ENCODE peak calls at places on chromosomes 1 and 21, in ten cellular contexts. O, V, W, R, F, Z, G, A, K and Y are unnamed samples. For H3K36me3 and H3K27me3, the result is how much of the 10 kb centered on the place peaks cover.

GRCh38 chr1:6523566-6523965 is 30.7 kb downstream of the NOL9 start:
- DNase-seq in K (peak), G (no peak), V (no peak), A (no peak), R (peak), W (peak), Z (no peak), O (peak), F (no peak), Y (peak)

GRCh38 chr1:193070942-193071341 is 11.5 kb downstream of the RO60 start:
- DNase-seq in R (no peak), G (peak), O (peak), W (no peak), F (no peak), A (no peak), Z (no peak), K (no peak), V (no peak), Y (no peak)

GRCh38 chr1:209513226-209513625 is 70.3 kb upstream of the CAMK1G start:
- DNase-seq in G (peak), O (peak), Z (no peak), A (peak), K (peak), R (peak), W (peak), F (no peak), V (no peak), Y (peak)

GRCh38 chr1:201721131-201722049 is 107.6 kb upstream of the IPO9 start:
- DNase-seq in V (no peak), W (peak), Z (no peak), O (peak), A (no peak), G (no peak), R (peak), F (no peak), K (no peak), Y (no peak)

GRCh38 chr1:67041836-67042503 is 12.0 kb downstream of the SLC35D1 start:
- DNase-seq in V (no peak), W (peak), G (no peak), O (no peak), R (peak), F (no peak), Z (no peak), K (no peak), A (no peak), Y (no peak)

GRCh38 chr1:56375184-56375837 is 204.1 kb downstream of the PLPP3 start:
- DNase-seq in W (peak), A (no peak), V (no peak), Z (no peak), G (no peak), F (no peak), R (peak), O (no peak), K (no peak), Y (peak)

GRCh38 chr1:210603123-210603522 is 274.4 kb downstream of the HHAT start:
- DNase-seq in R (no peak), F (no peak), O (no peak), A (no peak), W (no peak), K (no peak), Z (no peak), V (no peak), G (no peak), Y (no peak)

GRCh38 chr1:12113433-12114339 is 50.6 kb downstream of the TNFRSF8 start:
- DNase-seq in Z (no peak), V (no peak), F (no peak), R (peak), K (no peak), G (peak), A (no peak), O (no peak), W (peak), Y (no peak)

GRCh38 chr1:175555266-175555665 is 188.1 kb downstream of the TNR start:
- DNase-seq in A (no peak), W (peak), R (no peak), K (no peak), V (no peak), Z (no peak), F (no peak), O (no peak), G (no peak), Y (no peak)

GRCh38 chr1:218324226-218324580 is 20.9 kb upstream of the TGFB2 start:
- DNase-seq in V (no peak), R (no peak), K (no peak), Z (no peak), F (no peak), O (no peak), W (no peak), G (no peak), A (no peak), Y (no peak)

GRCh38 chr1:65264197-65264929 is 45.0 kb upstream of the DNAJC6 start:
- DNase-seq in V (peak), K (peak), F (no peak), G (peak), W (peak), A (no peak), Z (peak), R (peak), O (peak), Y (peak)

GRCh38 chr1:10586125-10586524 is 111.4 kb downstream of the PEX14 start:
- DNase-seq in F (no peak), V (no peak), W (no peak), A (no peak), G (no peak), O (no peak), K (no peak), Z (no peak), R (no peak), Y (no peak)

GRCh38 chr1:77900687-77901293 is 12.4 kb downstream of the NEXN start:
- DNase-seq in V (no peak), Z (no peak), A (peak), O (peak), F (no peak), R (peak), W (peak), K (peak), G (peak), Y (peak)

GRCh38 chr1:112937495-112937894 is 18.5 kb downstream of the SLC16A1 start:
- DNase-seq in A (no peak), Z (no peak), F (no peak), V (no peak), W (peak), O (no peak), R (no peak), G (peak), K (no peak), Y (no peak)

GRCh38 chr1:43031316-43032203 is 72.9 kb upstream of the SLC2A1 start:
- DNase-seq in W (no peak), G (no peak), V (no peak), F (no peak), Z (no peak), K (peak), A (no peak), O (no peak), R (no peak), Y (no peak)

GRCh38 chr1:158246650-158247049 is 7.6 kb upstream of the CD1A start:
- DNase-seq in Z (no peak), W (no peak), R (no peak), V (no peak), A (no peak), G (no peak), K (no peak), F (no peak), O (no peak), Y (no peak)

GRCh38 chr1:202623075-202623474 is 87.2 kb downstream of the SYT2 start:
- DNase-seq in A (no peak), W (peak), Z (peak), K (no peak), O (peak), G (peak), R (peak), F (no peak), V (peak), Y (peak)

GRCh38 chr1:199780091-199780490 is 247.4 kb upstream of the NR5A2 start:
- DNase-seq in F (no peak), V (no peak), G (no peak), A (no peak), O (no peak), W (no peak), R (no peak), Z (no peak), K (no peak), Y (no peak)

GRCh38 chr1:58768971-58769808 is 14.7 kb downstream of the JUN start:
- DNase-seq in G (peak), W (peak), R (peak), O (peak), K (peak), Z (peak), F (no peak), V (peak), A (peak), Y (peak)

GRCh38 chr21:44933199-44933937 is 6.5 kb upstream of the SLX9 start:
- DNase-seq in A (no peak), F (no peak), K (no peak), R (no peak), V (peak), G (no peak), Z (no peak), W (no peak), O (no peak), Y (peak)

GRCh38 chr1:190436615-190437014 is 41.0 kb downstream of the BRINP3 start:
- DNase-seq in V (no peak), O (no peak), K (peak), A (no peak), G (peak), F (no peak), R (peak), W (peak), Z (no peak), Y (no peak)

GRCh38 chr1:159188375-159188788 is 16.3 kb upstream of the ACKR1 start:
- DNase-seq in Z (peak), R (peak), O (peak), A (peak), K (peak), G (peak), W (peak), V (peak), F (no peak), Y (peak)

GRCh38 chr1:72186733-72187307 is 95.5 kb downstream of the NEGR1 start:
- DNase-seq in O (no peak), Z (no peak), R (peak), A (no peak), F (no peak), K (no peak), W (peak), G (peak), V (no peak), Y (peak)

GRCh38 chr21:38179504-38179900 is 77.3 kb upstream of the KCNJ15 start:
- DNase-seq in G (no peak), A (no peak), Z (no peak), W (peak), R (peak), V (no peak), F (no peak), K (no peak), O (no peak), Y (no peak)

GRCh38 chr1:75736016-75736415 is 11.5 kb downstream of the ACADM start:
- DNase-seq in G (no peak), K (no peak), F (no peak), A (no peak), V (no peak), O (no peak), Z (no peak), R (no peak), W (no peak), Y (no peak)

GRCh38 chr1:158371188-158371953 is 17.7 kb downstream of the CD1E start:
- DNase-seq in O (no peak), G (no peak), K (no peak), R (no peak), A (no peak), W (no peak), Z (no peak), V (no peak), F (no peak), Y (no peak)

GRCh38 chr1:72281144-72281543 is 1.2 kb downstream of the NEGR1 start:
- DNase-seq in V (no peak), A (no peak), R (peak), F (no peak), O (no peak), K (no peak), W (peak), Z (no peak), G (peak), Y (no peak)

GRCh38 chr1:231107600-231108326 is 54.1 kb upstream of the TRIM67 start:
- DNase-seq in W (no peak), V (no peak), Z (no peak), K (no peak), G (peak), A (no peak), F (no peak), R (no peak), O (peak), Y (no peak)

GRCh38 chr1:69932760-69933159 is 272.6 kb downstream of the LRRC40 start:
- DNase-seq in R (no peak), F (no peak), G (no peak), O (no peak), A (no peak), W (no peak), K (no peak), Z (no peak), V (no peak), Y (no peak)

GRCh38 chr1:68197891-68198290 is 34.4 kb downstream of the WLS start:
- DNase-seq in A (no peak), Z (no peak), K (peak), O (no peak), R (peak), V (no peak), G (no peak), W (peak), F (no peak), Y (no peak)

GRCh38 chr1:21077085-21077484 is 99.6 kb downstream of the EIF4G3 start:
- DNase-seq in O (no peak), A (no peak), W (peak), K (no peak), Z (no peak), R (peak), V (no peak), F (no peak), G (no peak), Y (no peak)

GRCh38 chr1:51270751-51271150 is 34.7 kb downstream of the RNF11 start:
- DNase-seq in K (no peak), V (no peak), W (peak), G (peak), Z (no peak), F (no peak), R (no peak), O (no peak), A (no peak), Y (no peak)

GRCh38 chr1:78673120-78673519 is 23.5 kb downstream of the IFI44 start:
- DNase-seq in W (no peak), G (no peak), K (peak), Z (no peak), V (no peak), A (no peak), R (no peak), O (peak), F (no peak), Y (no peak)

GRCh38 chr1:145690587-145691558 is 16.3 kb downstream of the PDZK1 start:
- DNase-seq in G (peak), Z (no peak), F (no peak), R (peak), O (no peak), K (peak), W (peak), V (no peak), A (no peak), Y (peak)

GRCh38 chr1:206469411-206469932 is 804 bp upstream of the IKBKE start:
- DNase-seq in G (no peak), K (peak), A (no peak), V (no peak), W (no peak), Z (no peak), R (no peak), O (no peak), F (no peak), Y (peak)

GRCh38 chr1:11802616-11802972 is 3.2 kb downstream of the MTHFR start:
- DNase-seq in G (no peak), Z (peak), A (no peak), W (peak), K (no peak), F (no peak), V (no peak), R (peak), O (no peak), Y (peak)

GRCh38 chr1:6785318-6785712 is at the start of gene CAMTA1:
- DNase-seq in K (no peak), V (no peak), A (no peak), G (no peak), Z (no peak), O (no peak), F (no peak), W (no peak), R (no peak), Y (no peak)

GRCh38 chr1:240004086-240004749 is 87.5 kb upstream of the FMN2 start:
- DNase-seq in K (peak), Z (no peak), O (peak), F (no peak), A (no peak), R (peak), V (no peak), G (peak), W (peak), Y (peak)

DNA sequence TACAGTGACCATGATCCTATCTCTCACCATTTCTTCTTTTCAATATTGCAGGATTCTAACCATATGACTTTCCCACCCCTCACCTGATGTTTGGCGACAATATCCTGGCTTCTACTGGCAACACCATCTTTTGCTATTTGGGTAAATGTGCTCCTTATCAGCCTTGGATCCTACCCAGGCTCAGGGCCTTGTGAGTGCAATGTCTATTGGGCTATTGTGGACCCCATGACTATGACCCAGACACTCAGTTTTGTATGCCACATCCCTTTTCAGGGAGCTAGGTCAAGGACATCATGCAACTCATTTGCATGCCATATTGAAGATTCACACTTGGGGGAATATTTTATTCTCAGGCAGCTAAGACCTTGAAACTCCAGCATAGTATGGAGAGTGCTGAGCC is 67.9 kb downstream of the DDR2 start:
- DNase-seq in G (no peak), R (no peak), W (no peak), O (no peak), A (no peak), K (no peak), V (no peak), Z (no peak), F (no peak), Y (no peak)
- H3K4me3 ChIP-seq in G (no peak), R (no peak), W (no peak), O (no peak), A (no peak), K (no peak), V (no peak), Z (no peak), F (no peak), Y (no peak)

GRCh38 chr1:38046333-38046883 is at the start of gene POU3F1:
- DNase-seq in G (no peak), F (no peak), A (no peak), K (no peak), W (no peak), R (no peak), Z (no peak), O (no peak), V (no peak), Y (no peak)
- H3K36me3 ChIP-seq in G (under half), F (under half), A (under half), K (under half), W (under half), R (under half), Z (under half), O (under half), V (under half), Y (under half)

GRCh38 chr1:916173-917075 is 7.3 kb upstream of the SAMD11 start:
- DNase-seq in W (peak), R (no peak), Z (no peak), A (no peak), G (peak), K (peak), O (peak), V (peak), F (no peak), Y (no peak)
- H3K27me3 ChIP-seq in W (under half), R (under half), Z (half or more), A (under half), G (under half), K (under half), O (under half), V (half or more), F (half or more), Y (half or more)

GRCh38 chr1:222926566-222926965 is 111.7 kb downstream of the DISP1 start:
- DNase-seq in F (no peak), V (no peak), O (no peak), A (no peak), K (no peak), Z (no peak), G (no peak), W (peak), R (peak), Y (no peak)

GRCh38 chr1:222931018-222931417 is 116.2 kb downstream of the DISP1 start:
- DNase-seq in F (no peak), R (peak), W (no peak), K (no peak), Z (no peak), A (no peak), V (no peak), O (no peak), G (no peak), Y (no peak)

GRCh38 chr1:222930097-222930496 is 115.3 kb downstream of the DISP1 start:
- DNase-seq in W (no peak), V (no peak), F (no peak), R (no peak), O (no peak), K (no peak), Z (no peak), A (no peak), G (no peak), Y (no peak)

GRCh38 chr1:222924140-222924706 is 109.4 kb downstream of the DISP1 start:
- DNase-seq in V (no peak), R (peak), Z (no peak), K (no peak), G (no peak), O (no peak), F (no peak), A (no peak), W (no peak), Y (no peak)

GRCh38 chr1:222928212-222928611 is 113.4 kb downstream of the DISP1 start:
- DNase-seq in R (peak), W (peak), Z (peak), F (no peak), G (peak), A (peak), O (peak), K (peak), V (peak), Y (peak)
- H3K4me3 ChIP-seq in R (no peak), W (no peak), Z (peak), F (peak), G (no peak), A (peak), O (no peak), K (no peak), V (peak), Y (no peak)

GRCh38 chr1:17043676-17044075 is 10.2 kb downstream of the SDHB start:
- DNase-seq in F (no peak), R (no peak), Z (no peak), O (no peak), V (no peak), A (no peak), W (no peak), K (no peak), G (no peak), Y (no peak)

GRCh38 chr1:17039522-17039921 is 14.3 kb downstream of the SDHB start:
- DNase-seq in K (no peak), O (no peak), F (no peak), W (no peak), G (no peak), R (no peak), A (no peak), Z (no peak), V (no peak), Y (no peak)

GRCh38 chr1:17045140-17045539 is 8.7 kb downstream of the SDHB start:
- DNase-seq in K (no peak), R (no peak), G (no peak), F (no peak), A (no peak), Z (no peak), O (no peak), V (no peak), W (peak), Y (no peak)

GRCh38 chr1:17045623-17046022 is 8.2 kb downstream of the SDHB start:
- DNase-seq in A (no peak), W (peak), R (no peak), G (peak), K (no peak), F (no peak), Z (no peak), V (no peak), O (peak), Y (no peak)

GRCh38 chr1:17040135-17040534 is 13.7 kb downstream of the SDHB start:
- DNase-seq in V (no peak), G (no peak), A (no peak), O (no peak), R (no peak), F (no peak), W (no peak), K (no peak), Z (no peak), Y (no peak)
- H3K36me3 ChIP-seq in V (half or more), G (half or more), A (under half), O (half or more), R (under half), F (half or more), W (under half), K (under half), Z (half or more), Y (under half)